ENCODE peak calls at places on chromosomes 13 and 19, in four cellular contexts. Y is K562, P is GM12878, W is H1. D is an unnamed sample.

GRCh38 chr13:29457299-29457698 is 138.2 kb downstream of the SLC7A1 start:
- DNase-seq in P (no peak), Y (no peak), W (no peak), D (peak; percentile 32)

GRCh38 chr13:107203146-107203847 is 635.4 kb upstream of the ARGLU1 start:
- DNase-seq in P (no peak), W (peak; percentile 19), Y (no peak), D (no peak)

GRCh38 chr13:26325876-26326275 is 71.9 kb downstream of the CDK8 start:
- DNase-seq in P (peak; percentile 13), Y (no peak), W (no peak), D (no peak)

GRCh38 chr13:25371608-25372274 is at the start of gene ATP8A2:
- DNase-seq in P (no peak), Y (peak; percentile 47), W (no peak), D (no peak)

GRCh38 chr19:55189424-55189823 is 9.3 kb upstream of the SYT5 start:
- DNase-seq in Y (no peak), W (peak; percentile 29), P (no peak), D (peak; percentile 88)

GRCh38 chr13:110308377-110309158 is 1.5 kb downstream of the COL4A2 start:
- DNase-seq in W (no peak), Y (no peak), P (no peak), D (no peak)

GRCh38 chr13:47628666-47629065 is 372.4 kb downstream of the SUCLA2 start:
- DNase-seq in Y (no peak), W (no peak), P (no peak), D (no peak)

GRCh38 chr19:8702350-8702749 is 3.8 kb upstream of the ACTL9 start:
- DNase-seq in W (no peak), Y (no peak), P (no peak), D (no peak)

DNA sequence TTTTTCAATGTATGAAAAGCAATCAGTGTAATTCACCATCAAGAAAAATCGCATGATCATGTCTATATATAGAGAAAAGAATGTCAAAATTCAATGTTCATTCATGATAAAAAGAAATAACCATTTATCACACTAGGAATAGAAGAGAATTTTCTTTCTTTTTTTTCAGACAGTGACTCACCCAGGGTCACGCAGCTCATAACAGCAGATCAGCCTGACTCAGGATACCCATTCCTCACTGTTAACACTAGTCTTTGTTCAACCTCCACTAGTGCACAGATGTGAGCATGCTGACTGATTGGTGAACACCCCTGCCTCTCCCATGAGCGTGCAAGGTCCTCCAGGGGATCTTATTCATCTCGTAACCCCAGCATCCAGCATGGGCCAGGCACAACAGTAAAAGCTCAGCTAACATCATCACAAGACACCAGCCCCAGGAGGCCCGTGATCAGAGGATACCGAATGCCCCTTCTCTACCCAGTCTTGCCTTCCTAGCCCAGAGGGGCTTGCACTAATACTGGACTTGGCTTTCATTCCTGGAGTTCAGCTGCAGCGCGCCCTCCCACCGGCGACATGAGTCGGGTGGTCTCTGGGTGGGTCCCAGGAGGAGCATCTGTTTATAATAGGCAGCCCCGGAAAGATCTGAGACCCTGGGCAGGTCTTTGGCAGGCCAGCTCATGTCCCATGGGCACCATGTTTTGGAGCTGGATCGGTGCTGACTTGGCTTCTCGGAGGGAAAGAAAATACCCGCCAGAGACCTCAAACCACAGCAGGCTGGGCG is 539.5 kb upstream of the SLC10A2 start:
- DNase-seq in W (no peak), Y (no peak), P (no peak), D (no peak)
- TF ChIP-seq CTCF in W (no peak), Y (no peak), P (no peak), D (no peak)

GRCh38 chr13:36673838-36674326 is at the start of gene SERTM1:
- DNase-seq in Y (no peak), W (peak; percentile 27), P (no peak), D (no peak)
- TF ChIP-seq EGR1 in Y (no peak), W (no peak), P (no peak), D (no peak)

DNA sequence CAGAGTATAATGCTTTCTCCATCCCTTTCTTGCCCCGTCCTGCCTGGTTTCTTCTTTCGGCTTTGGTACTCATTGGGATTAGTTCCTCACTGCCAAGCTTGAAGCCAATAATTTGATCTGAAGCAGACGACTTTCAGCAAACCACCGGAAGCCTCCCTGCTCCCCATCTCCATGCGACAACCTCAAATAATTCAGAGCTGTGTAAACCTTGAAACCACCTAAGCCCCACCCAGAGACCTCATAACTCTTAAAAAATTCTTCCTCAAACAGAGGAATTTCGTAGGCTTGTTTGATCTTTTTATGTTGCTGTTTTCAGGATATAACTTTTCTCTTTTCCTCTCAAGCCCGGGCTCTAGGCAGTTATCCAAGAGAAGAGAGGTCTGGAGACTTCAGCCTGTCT is 311.5 kb downstream of the KCNRG start:
- DNase-seq in P (no peak), W (no peak), Y (no peak), D (no peak)
- H2AFZ ChIP-seq in P (no peak overlapping the region), W (no peak overlapping the region), Y (no peak overlapping the region), D (no peak overlapping the region)

GRCh38 chr13:112940236-112940635 is 28.8 kb upstream of the MCF2L start:
- DNase-seq in P (no peak), Y (no peak), W (no peak), D (no peak)

GRCh38 chr13:112938680-112939079 is 30.3 kb upstream of the MCF2L start:
- DNase-seq in P (no peak), Y (no peak), W (no peak), D (no peak)

GRCh38 chr13:112941349-112941748 is 27.7 kb upstream of the MCF2L start:
- DNase-seq in Y (no peak), W (no peak), P (no peak), D (no peak)

GRCh38 chr13:112943309-112944125 is 25.5 kb upstream of the MCF2L start:
- DNase-seq in W (no peak), Y (no peak), P (no peak), D (no peak)

GRCh38 chr13:112942689-112943308 is 26.2 kb upstream of the MCF2L start:
- DNase-seq in W (peak; percentile 85), P (peak; percentile 71), Y (peak; percentile 86), D (peak; percentile 91)
- TF ChIP-seq CTCF in W (peak; percentile 93), P (peak; percentile 99), Y (peak; percentile 92), D (peak; percentile 98)

GRCh38 chr19:33248954-33249613 is 23.4 kb upstream of the SLC7A10 start:
- DNase-seq in P (no peak), W (no peak), Y (no peak), D (no peak)
- TF ChIP-seq EGR1 in P (no peak), W (no peak), Y (no peak), D (no peak)

GRCh38 chr19:28701491-28701890 is 511.5 kb downstream of the UQCRFS1 start:
- DNase-seq in W (no peak), P (no peak), Y (no peak), D (no peak)

GRCh38 chr19:28700176-28700575 is 512.8 kb downstream of the UQCRFS1 start:
- DNase-seq in P (no peak), W (no peak), Y (no peak), D (no peak)

GRCh38 chr19:28703400-28703956 is 509.5 kb downstream of the UQCRFS1 start:
- DNase-seq in P (no peak), W (no peak), Y (no peak), D (no peak)

GRCh38 chr19:28706693-28707092 is 506.3 kb downstream of the UQCRFS1 start:
- DNase-seq in P (no peak), Y (no peak), W (no peak), D (no peak)

GRCh38 chr19:28705008-28705407 is 507.9 kb downstream of the UQCRFS1 start:
- DNase-seq in Y (peak; percentile 18), W (no peak), P (no peak), D (no peak)
- H2AFZ ChIP-seq in Y (no peak overlapping the region), W (no peak overlapping the region), P (no peak overlapping the region), D (no peak overlapping the region)

GRCh38 chr19:6279931-6280591 is at the start of gene MLLT1:
- DNase-seq in P (peak; percentile 90), W (peak; percentile 88), Y (peak; percentile 100), D (peak; percentile 89)
- TF ChIP-seq CTCF in P (peak; percentile 48), W (peak; percentile 66), Y (peak; percentile 64), D (peak; percentile 52)

GRCh38 chr19:57171551-57172081 is 4.3 kb upstream of the DUXA start:
- DNase-seq in P (no peak), W (peak; percentile 15), Y (peak; percentile 6), D (no peak)
- TF ChIP-seq EGR1 in P (no peak), W (no peak), Y (no peak), D (no peak)

DNA sequence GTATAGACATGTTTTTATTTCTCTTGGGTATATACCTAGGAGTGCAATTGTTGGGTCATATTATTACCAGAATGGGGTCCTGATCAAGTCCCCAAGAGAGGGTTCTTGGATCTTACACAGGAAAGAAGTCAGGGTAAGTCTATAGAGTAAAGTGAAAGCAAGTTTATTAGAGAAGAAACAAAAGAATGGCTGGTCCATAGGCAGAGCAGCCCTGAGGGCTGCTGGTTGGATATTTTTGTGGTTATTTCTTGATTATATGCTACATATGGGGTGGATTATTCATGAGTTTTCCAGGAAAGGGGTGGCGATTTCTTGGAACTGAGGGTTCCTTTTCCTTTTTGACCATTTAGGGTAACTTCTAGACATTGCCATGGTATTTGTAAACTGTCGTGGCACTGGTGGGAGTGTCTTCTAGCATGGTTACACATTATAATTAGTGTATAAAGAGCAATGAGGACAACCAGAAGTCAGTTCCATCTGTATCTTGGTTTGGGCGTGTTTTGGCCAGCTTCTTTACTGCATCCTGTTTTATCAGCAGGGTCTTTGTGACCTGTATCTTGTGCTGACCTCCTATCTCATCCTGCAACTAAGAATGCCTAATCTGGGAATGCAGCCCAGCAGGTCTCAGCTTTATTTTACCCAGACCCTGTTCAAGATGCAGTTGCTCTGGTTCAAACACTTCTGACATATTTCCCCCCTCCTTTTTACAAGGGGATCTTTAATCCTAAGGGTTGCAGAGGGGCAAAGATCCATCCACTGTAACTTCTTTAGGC is 41.1 kb downstream of the CEACAM1 start:
- DNase-seq in P (no peak), W (no peak), Y (no peak), D (no peak)
- H2AFZ ChIP-seq in P (no peak overlapping the region), W (no peak overlapping the region), Y (no peak overlapping the region), D (no peak overlapping the region)